ENCODE peak calls at places on chromosomes 4 and X, in five cellular contexts. E is suprapubic skin, K is HCT116, H is HL-60, O is GM12892. L is an unnamed sample.

GRCh38 chr4:13984996-13985780 is 357.7 kb upstream of the BOD1L1 start:
- DNase-seq in E (no peak), K (no peak), H (no peak), O (no peak), L (no peak)

GRCh38 chr4:38385286-38386010 is 278.6 kb upstream of the KLF3 start:
- DNase-seq in E (no peak), K (no peak), H (no peak), O (no peak), L (no peak)

GRCh38 chr4:112860731-112861377 is 188.6 kb upstream of the ANK2 start:
- DNase-seq in E (no peak), K (no peak), H (no peak), O (no peak), L (no peak)

GRCh38 chr4:5166377-5166776 is 115.1 kb downstream of the STK32B start:
- DNase-seq in E (no peak), K (no peak), H (no peak), O (no peak), L (no peak)

GRCh38 chr4:91963489-91963888 is 340.3 kb upstream of the GRID2 start:
- DNase-seq in E (no peak), K (no peak), H (no peak), O (no peak), L (no peak)

GRCh38 chr4:121668368-121669162 is 28.2 kb downstream of the ANXA5 start:
- DNase-seq in E (no peak), K (no peak), H (no peak), O (no peak), L (no peak)

GRCh38 chr4:4395849-4396627 is 9.1 kb downstream of the NSG1 start:
- DNase-seq in E (no peak), K (no peak), H (no peak), O (peak; percentile 50), L (no peak)

GRCh38 chr4:181702864-181703263 is 540.3 kb upstream of the TENM3 start:
- DNase-seq in E (no peak), K (no peak), H (no peak), O (no peak), L (no peak)

GRCh38 chr4:61443813-61444510 is 243.8 kb downstream of the ADGRL3 start:
- DNase-seq in E (no peak), K (no peak), H (no peak), O (no peak), L (no peak)

GRCh38 chr4:808860-809570 is 16.9 kb downstream of the CPLX1 start:
- DNase-seq in E (no peak), K (no peak), H (no peak), O (no peak), L (no peak)

GRCh38 chr4:25021206-25021605 is 9.5 kb downstream of the LGI2 start:
- DNase-seq in E (no peak), K (no peak), H (no peak), O (no peak), L (no peak)

GRCh38 chr4:38145741-38146140 is 185.5 kb downstream of the PTTG2 start:
- DNase-seq in E (no peak), K (no peak), H (no peak), O (no peak), L (no peak)

GRCh38 chr4:10161840-10162239 is 45.2 kb upstream of the WDR1 start:
- DNase-seq in E (no peak), K (no peak), H (no peak), O (no peak), L (no peak)

GRCh38 chrX:43467608-43468234 is 188.4 kb upstream of the MAOA start:
- DNase-seq in E (no peak), K (no peak), H (no peak), O (no peak), L (no peak)

GRCh38 chr4:108624263-108625056 is 4.1 kb downstream of the RPL34 start:
- DNase-seq in E (no peak), K (no peak), H (no peak), O (no peak), L (no peak)
- TF ChIP-seq POLR2AphosphoS5 in E (no peak), K (no peak), H (no peak), O (no peak), L (no peak)

DNA sequence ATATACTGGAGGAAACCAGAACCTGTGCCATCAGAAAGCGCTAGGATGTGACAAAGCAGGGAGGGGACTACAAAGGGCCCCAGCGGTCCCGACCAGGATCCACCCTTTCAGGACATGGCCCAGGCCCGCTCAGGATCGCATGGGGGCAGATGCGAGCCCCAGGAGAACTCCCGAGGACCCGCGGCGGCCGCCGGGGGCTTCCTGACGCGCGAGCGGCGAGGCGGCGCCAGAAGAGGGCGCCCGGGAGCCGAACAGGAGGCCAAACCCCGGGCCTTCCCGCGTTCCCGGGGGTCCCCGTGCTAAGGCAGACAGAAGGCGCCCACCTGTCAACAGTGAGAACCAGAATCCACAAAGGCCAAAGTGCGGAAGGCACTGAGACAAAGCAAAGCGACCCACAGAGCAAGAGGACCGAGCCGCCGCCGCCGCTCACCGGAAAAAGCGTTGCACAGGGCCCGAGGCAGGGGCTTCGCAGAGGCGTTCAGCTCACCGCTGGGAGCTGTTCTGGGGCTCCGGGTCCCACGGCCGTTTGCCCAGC is 7.3 kb upstream of the OPN1LW start:
- DNase-seq in E (peak; percentile 79), K (peak; percentile 21), H (no peak), O (peak; percentile 61), L (peak; percentile 44)
- TF ChIP-seq POLR2AphosphoS5 in E (no peak), K (no peak), H (no peak), O (no peak), L (peak; percentile 18)

GRCh38 chr4:80099671-80100070 is 26.6 kb upstream of the ANTXR2 start:
- DNase-seq in E (no peak), K (no peak), H (no peak), O (no peak), L (no peak)

GRCh38 chr4:80103615-80104014 is 30.6 kb upstream of the ANTXR2 start:
- DNase-seq in E (no peak), K (no peak), H (no peak), O (no peak), L (peak; percentile 29)

GRCh38 chr4:80098635-80099034 is 25.6 kb upstream of the ANTXR2 start:
- DNase-seq in E (no peak), K (no peak), H (no peak), O (no peak), L (no peak)

GRCh38 chr4:80101768-80102116 is 28.7 kb upstream of the ANTXR2 start:
- DNase-seq in E (no peak), K (no peak), H (no peak), O (no peak), L (no peak)

GRCh38 chr4:80101086-80101767 is 28.2 kb upstream of the ANTXR2 start:
- DNase-seq in E (no peak), K (no peak), H (peak; percentile 23), O (no peak), L (no peak)
- TF ChIP-seq POLR2AphosphoS5 in E (no peak), K (no peak), H (no peak), O (no peak), L (no peak)

DNA sequence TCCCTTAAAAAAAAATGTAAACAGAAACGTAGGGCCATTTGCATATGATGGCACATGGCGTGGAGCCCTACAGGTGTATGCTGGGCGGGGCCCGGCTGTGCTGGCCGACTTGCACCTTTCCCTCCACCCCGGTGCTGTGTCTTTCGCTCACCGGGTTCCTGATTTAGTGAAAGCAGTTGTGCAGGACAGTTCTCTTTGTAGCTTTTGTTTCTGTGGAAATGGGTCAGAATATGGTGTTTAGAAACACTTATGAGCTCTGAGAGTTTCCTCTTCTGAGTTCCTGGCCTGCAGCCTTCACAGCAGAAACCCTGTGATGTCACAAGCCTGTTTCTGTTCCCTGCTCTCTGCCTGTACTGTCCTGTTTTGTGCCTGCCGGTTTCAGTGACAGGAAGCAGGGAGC is 22.5 kb upstream of the MSANTD1 start:
- DNase-seq in E (no peak), K (no peak), H (no peak), O (no peak), L (peak; percentile 63)
- TF ChIP-seq POLR2AphosphoS5 in E (no peak), K (no peak), H (no peak), O (no peak), L (peak; percentile 67)

GRCh38 chrX:119236599-119237525 is 777 bp downstream of the PGRMC1 start:
- DNase-seq in E (peak; percentile 68), K (no peak), H (no peak), O (peak; percentile 25), L (peak; percentile 18)
- TF ChIP-seq POLR2AphosphoS5 in E (no peak), K (peak; percentile 41), H (no peak), O (no peak), L (no peak)

GRCh38 chrX:69503835-69504625 is at the start of gene NALF2:
- DNase-seq in E (no peak), K (peak; percentile 37), H (no peak), O (no peak), L (peak; percentile 33)
- TF ChIP-seq POLR2AphosphoS5 in E (no peak), K (peak; percentile 68), H (no peak), O (no peak), L (no peak)

GRCh38 chrX:155056877-155057792 is 13.8 kb downstream of the CMC4 start:
- DNase-seq in E (no peak), K (peak; percentile 51), H (no peak), O (peak; percentile 17), L (peak; percentile 39)

GRCh38 chrX:155056471-155056870 is 14.5 kb downstream of the CMC4 start:
- DNase-seq in E (no peak), K (no peak), H (no peak), O (no peak), L (no peak)

GRCh38 chrX:155065035-155065734 is 5.8 kb downstream of the CMC4 start:
- DNase-seq in E (no peak), K (no peak), H (no peak), O (no peak), L (no peak)

GRCh38 chrX:155061770-155062169 is 9.2 kb downstream of the CMC4 start:
- DNase-seq in E (no peak), K (no peak), H (no peak), O (no peak), L (no peak)
- TF ChIP-seq POLR2AphosphoS5 in E (no peak), K (no peak), H (no peak), O (no peak), L (no peak)

GRCh38 chrX:47218920-47219815 is 687 bp downstream of the CDK16 start:
- DNase-seq in E (no peak), K (no peak), H (no peak), O (peak; percentile 49), L (no peak)

GRCh38 chrX:47218280-47218919 is at the start of gene CDK16:
- DNase-seq in E (no peak), K (peak; percentile 45), H (peak; percentile 68), O (peak; percentile 82), L (peak; percentile 55)

GRCh38 chrX:47217121-47217851 is 1.2 kb upstream of the CDK16 start:
- DNase-seq in E (no peak), K (no peak), H (no peak), O (no peak), L (peak; percentile 8)

GRCh38 chrX:47216393-47216925 is 2.0 kb upstream of the CDK16 start:
- DNase-seq in E (no peak), K (no peak), H (no peak), O (no peak), L (no peak)

DNA sequence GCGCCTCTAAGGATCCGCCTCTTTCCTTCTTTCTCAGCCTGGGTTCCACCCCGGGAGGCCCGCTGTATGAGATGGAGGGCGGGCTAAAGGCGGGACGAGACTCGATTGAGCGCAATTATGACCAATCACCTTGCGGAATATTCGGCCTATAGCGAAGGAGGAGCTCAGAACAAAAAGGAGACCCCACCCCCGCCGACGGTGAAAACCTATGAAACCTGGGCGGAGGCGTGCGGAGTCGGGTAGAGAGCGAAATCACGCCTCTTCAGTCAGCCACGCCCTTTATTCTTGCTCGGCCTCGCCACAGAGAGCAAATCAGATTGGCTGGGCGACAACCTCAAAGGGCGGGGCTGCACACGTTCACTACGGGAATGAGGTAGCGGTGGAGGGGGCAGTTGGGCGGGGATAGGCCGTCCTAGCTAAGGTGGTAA is 615 bp upstream of the CDK16 start:
- DNase-seq in E (peak; percentile 96), K (peak; percentile 95), H (peak; percentile 92), O (peak; percentile 78), L (peak; percentile 96)
- TF ChIP-seq POLR2AphosphoS5 in E (no peak), K (no peak), H (no peak), O (no peak), L (no peak)

GRCh38 chr4:53638919-53639318 is 47.6 kb upstream of the LNX1 start:
- DNase-seq in E (no peak), K (no peak), H (no peak), O (no peak), L (no peak)
- TF ChIP-seq POLR2AphosphoS5 in E (no peak), K (no peak), H (no peak), O (no peak), L (no peak)